ENCODE peak calls at places on chromosomes 4 and X, in six cellular contexts. R, L, A, Y, T and O are unnamed samples.

GRCh38 chr4:186792994-186793393 is 69.3 kb upstream of the FAT1 start:
- DNase-seq in R (no peak), L (no peak), A (no peak), Y (no peak), T (no peak), O (no peak)

GRCh38 chr4:108885211-108885610 is 122.4 kb upstream of the ETNPPL start:
- DNase-seq in R (no peak), L (no peak), A (no peak), Y (no peak), T (no peak), O (no peak)

GRCh38 chr4:48018112-48018511 is 1.5 kb downstream of the NIPAL1 start:
- DNase-seq in R (no peak), L (no peak), A (no peak), Y (no peak), T (no peak), O (no peak)

GRCh38 chr4:147724468-147725201 is 7.3 kb upstream of the ARHGAP10 start:
- DNase-seq in R (no peak), L (no peak), A (no peak), Y (no peak), T (no peak), O (no peak)

GRCh38 chr4:105022811-105023667 is 123.6 kb upstream of the TET2 start:
- DNase-seq in R (no peak), L (no peak), A (no peak), Y (no peak), T (no peak), O (peak; percentile 15)

GRCh38 chr4:7158081-7158750 is 34.1 kb upstream of the SORCS2 start:
- DNase-seq in R (no peak), L (no peak), A (no peak), Y (no peak), T (peak; percentile 6), O (no peak)

GRCh38 chrX:123884809-123885408 is 25.1 kb downstream of the XIAP start:
- DNase-seq in R (no peak), L (peak; percentile 7), A (peak; percentile 12), Y (peak; percentile 16), T (no peak), O (peak; percentile 19)

GRCh38 chr4:37837446-37837845 is 11.0 kb downstream of the PGM2 start:
- DNase-seq in R (no peak), L (no peak), A (no peak), Y (no peak), T (no peak), O (peak; percentile 24)

GRCh38 chrX:74450803-74451449 is 29.6 kb downstream of the SLC16A2 start:
- DNase-seq in R (peak; percentile 65), L (no peak), A (no peak), Y (no peak), T (no peak), O (peak; percentile 43)

GRCh38 chrX:44906041-44906440 is 33.1 kb downstream of the KDM6A start:
- DNase-seq in R (no peak), L (peak; percentile 6), A (no peak), Y (no peak), T (no peak), O (no peak)

GRCh38 chr4:79241846-79242245 is 84.0 kb downstream of the NAA11 start:
- DNase-seq in R (no peak), L (no peak), A (no peak), Y (no peak), T (no peak), O (no peak)

GRCh38 chrX:42821803-42822443 is 44.0 kb upstream of the PPP1R2C start:
- DNase-seq in R (no peak), L (no peak), A (no peak), Y (no peak), T (peak; percentile 54), O (no peak)

GRCh38 chr4:122450847-122451246 is 5.7 kb downstream of the IL2 start:
- DNase-seq in R (no peak), L (no peak), A (no peak), Y (no peak), T (no peak), O (no peak)

GRCh38 chr4:120815361-120815760 is 107.2 kb downstream of the PRDM5 start:
- DNase-seq in R (no peak), L (no peak), A (no peak), Y (no peak), T (no peak), O (no peak)

GRCh38 chr4:67934628-67935027 is 28.7 kb downstream of the TMPRSS11A start:
- DNase-seq in R (no peak), L (no peak), A (no peak), Y (no peak), T (no peak), O (no peak)

GRCh38 chr4:8850830-8851188 is 20.8 kb downstream of the HMX1 start:
- DNase-seq in R (no peak), L (no peak), A (no peak), Y (no peak), T (peak; percentile 17), O (no peak)

GRCh38 chrX:71616672-71617529 is 1.4 kb downstream of the CXCR3 start:
- DNase-seq in R (no peak), L (no peak), A (no peak), Y (no peak), T (no peak), O (no peak)

GRCh38 chr4:3411676-3412075 is 30.1 kb upstream of the HGFAC start:
- DNase-seq in R (no peak), L (no peak), A (no peak), Y (no peak), T (no peak), O (no peak)

GRCh38 chr4:76723916-76724315 is 174.0 kb downstream of the SOWAHB start:
- DNase-seq in R (no peak), L (no peak), A (no peak), Y (no peak), T (no peak), O (no peak)

GRCh38 chrX:22629105-22629725 is 356.5 kb downstream of the CBLL2 start:
- DNase-seq in R (no peak), L (no peak), A (no peak), Y (no peak), T (no peak), O (no peak)

GRCh38 chr4:111773858-111774257 is 371.4 kb upstream of the FAM241A start:
- DNase-seq in R (no peak), L (peak; percentile 39), A (no peak), Y (no peak), T (no peak), O (no peak)

GRCh38 chr4:78131403-78131802 is 74.3 kb downstream of the FRAS1 start:
- DNase-seq in R (no peak), L (no peak), A (peak; percentile 12), Y (no peak), T (no peak), O (no peak)

DNA sequence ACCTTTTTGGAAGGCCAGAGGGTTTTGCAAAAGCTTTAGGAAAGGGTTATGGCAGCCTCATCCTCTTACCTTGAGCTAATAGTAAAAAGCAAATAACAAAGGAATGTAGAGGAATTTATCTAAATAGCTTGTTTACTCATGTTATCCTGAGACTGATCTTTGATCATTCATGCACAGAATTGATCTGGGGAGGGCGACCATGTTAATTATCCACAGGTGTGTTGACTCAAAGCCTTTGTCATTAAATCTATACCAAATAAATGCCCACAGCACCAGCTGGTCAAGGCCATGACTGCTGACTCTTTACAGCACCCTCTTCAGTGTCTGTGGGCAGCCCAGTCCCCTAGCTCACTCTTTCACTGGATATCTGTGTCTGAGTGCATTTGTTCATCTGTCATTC is 22.8 kb upstream of the DCLK2 start:
- DNase-seq in R (no peak), L (no peak), A (no peak), Y (no peak), T (no peak), O (no peak)
- TF ChIP-seq POLR2A in R (no peak), L (no peak), A (no peak), Y (no peak), T (no peak), O (no peak)

DNA sequence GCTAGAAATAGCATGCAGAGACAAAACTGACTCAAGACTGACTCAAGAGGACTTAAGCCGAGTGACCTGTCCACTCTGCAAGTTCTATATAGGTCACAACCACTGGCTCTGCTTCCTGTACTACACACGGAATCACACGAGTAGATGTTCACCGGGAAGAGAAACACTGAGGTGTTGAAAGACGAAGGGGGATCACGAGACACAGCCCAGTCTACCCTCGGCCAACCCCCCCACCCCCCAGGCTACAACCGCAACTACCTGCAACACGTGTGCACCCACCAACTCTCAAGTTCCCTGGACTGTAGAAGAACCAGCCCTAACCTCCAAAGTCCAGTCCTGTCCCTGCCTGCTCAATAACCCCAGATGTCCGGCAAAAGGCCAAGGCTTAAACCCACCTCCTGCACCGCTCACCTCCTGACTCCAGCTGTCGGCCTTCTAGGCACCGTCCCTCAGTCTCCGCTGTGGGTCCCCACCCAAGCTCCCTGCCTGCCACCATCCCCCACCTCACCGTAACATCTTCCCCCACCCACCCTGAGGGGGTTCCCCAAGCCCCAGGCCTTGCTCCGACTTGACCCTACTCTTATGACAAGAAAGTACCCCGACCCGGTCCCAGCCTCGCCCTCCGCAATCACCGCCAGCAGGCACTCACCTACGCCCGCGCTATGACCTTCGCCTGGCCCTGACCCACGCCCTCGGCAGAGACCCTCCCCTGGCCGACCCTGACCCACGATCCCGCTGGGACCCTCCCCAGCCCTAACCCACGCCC is 739 bp downstream of the GAK start:
- DNase-seq in R (peak; percentile 45), L (peak; percentile 13), A (no peak), Y (no peak), T (no peak), O (peak; percentile 80)
- TF ChIP-seq POLR2A in R (peak; percentile 67), L (no peak), A (no peak), Y (no peak), T (no peak), O (no peak)

GRCh38 chr4:126742885-126743284 is 889.9 kb upstream of the INTU start:
- DNase-seq in R (no peak), L (no peak), A (no peak), Y (no peak), T (no peak), O (no peak)

GRCh38 chr4:126738527-126738923 is 894.2 kb upstream of the INTU start:
- DNase-seq in R (no peak), L (no peak), A (no peak), Y (no peak), T (no peak), O (no peak)

GRCh38 chr4:126738926-126739325 is 893.8 kb upstream of the INTU start:
- DNase-seq in R (no peak), L (no peak), A (no peak), Y (no peak), T (no peak), O (no peak)

GRCh38 chr4:126742048-126742447 is 890.7 kb upstream of the INTU start:
- DNase-seq in R (no peak), L (no peak), A (no peak), Y (no peak), T (no peak), O (no peak)

GRCh38 chr4:126740687-126741086 is 892.1 kb upstream of the INTU start:
- DNase-seq in R (no peak), L (no peak), A (no peak), Y (no peak), T (no peak), O (no peak)
- TF ChIP-seq POLR2A in R (no peak), L (no peak), A (no peak), Y (no peak), T (no peak), O (no peak)

GRCh38 chr4:185783574-185783973 is 28.4 kb downstream of the SORBS2 start:
- DNase-seq in R (no peak), L (no peak), A (no peak), Y (no peak), T (no peak), O (no peak)
- TF ChIP-seq POLR2A in R (no peak), L (no peak), A (no peak), Y (no peak), T (no peak), O (no peak)